ENCODE peak calls at places on chromosomes 7 and 10, in ten cellular contexts. I is aorta, U is GM23338, S is NT2/D1, R is PC-9, W is adipocyte, O is thoracic aorta, J is MM.1S, Q is gastrocnemius medialis, X is GM23248. A is an unnamed sample.
A peak's percentile ranks its signal among the peaks of the same experiment; 100 is the strongest.

GRCh38 chr7:137958593-137959431 is 43.1 kb downstream of the CREB3L2 start:
- DNase-seq in I (no peak), U (no peak), S (no peak), R (peak; percentile 94), W (no peak), O (no peak), J (no peak), Q (no peak), X (no peak), A (no peak)

GRCh38 chr7:159026271-159027047 is 118.2 kb downstream of the VIPR2 start:
- DNase-seq in I (no peak), U (peak; percentile 17), S (no peak), R (no peak), W (no peak), O (no peak), J (no peak), Q (no peak), X (no peak), A (no peak)

GRCh38 chr7:128904381-128905197 is 5.9 kb downstream of the KCP start:
- DNase-seq in I (no peak), U (peak; percentile 87), S (peak; percentile 48), R (no peak), W (peak; percentile 74), O (no peak), J (peak; percentile 86), Q (no peak), X (peak; percentile 76), A (peak; percentile 85)

GRCh38 chr7:37235813-37236212 is 212.9 kb downstream of the ELMO1 start:
- DNase-seq in I (no peak), U (no peak), S (no peak), R (no peak), W (no peak), O (no peak), J (no peak), Q (no peak), X (no peak), A (no peak)

GRCh38 chr10:76026176-76026771 is 594.9 kb downstream of the LRMDA start:
- DNase-seq in I (no peak), U (no peak), S (no peak), R (no peak), W (no peak), O (no peak), J (no peak), Q (no peak), X (no peak), A (no peak)

GRCh38 chr7:108301387-108301786 is 154.8 kb downstream of the NRCAM start:
- DNase-seq in I (no peak), U (no peak), S (no peak), R (no peak), W (no peak), O (no peak), J (no peak), Q (no peak), X (no peak), A (no peak)

GRCh38 chr10:16756561-16757221 is 60.5 kb downstream of the RSU1 start:
- DNase-seq in I (no peak), U (no peak), S (no peak), R (no peak), W (peak; percentile 20), O (no peak), J (no peak), Q (no peak), X (peak; percentile 60), A (no peak)

GRCh38 chr10:43036581-43037428 is 40.1 kb upstream of the RET start:
- DNase-seq in I (peak; percentile 21), U (no peak), S (no peak), R (no peak), W (no peak), O (no peak), J (no peak), Q (no peak), X (no peak), A (no peak)

GRCh38 chr7:1220958-1221745 is 11.5 kb upstream of the UNCX start:
- DNase-seq in I (no peak), U (no peak), S (no peak), R (no peak), W (no peak), O (no peak), J (no peak), Q (no peak), X (no peak), A (no peak)

GRCh38 chr7:116271980-116272886 is 61.9 kb downstream of the TES start:
- DNase-seq in I (peak; percentile 50), U (no peak), S (no peak), R (peak; percentile 95), W (peak; percentile 96), O (peak; percentile 46), J (no peak), Q (peak; percentile 83), X (peak; percentile 96), A (no peak)

GRCh38 chr7:24384362-24385030 is 100.5 kb downstream of the NPY start:
- DNase-seq in I (no peak), U (no peak), S (no peak), R (no peak), W (no peak), O (no peak), J (peak; percentile 47), Q (no peak), X (no peak), A (no peak)

GRCh38 chr10:24952146-24952700 is at the start of gene PRTFDC1:
- DNase-seq in I (peak; percentile 63), U (peak; percentile 74), S (no peak), R (no peak), W (peak; percentile 61), O (no peak), J (no peak), Q (no peak), X (peak; percentile 71), A (no peak)

GRCh38 chr7:69800495-69800894 is 202.2 kb downstream of the AUTS2 start:
- DNase-seq in I (no peak), U (peak; percentile 35), S (peak; percentile 28), R (peak; percentile 56), W (no peak), O (no peak), J (no peak), Q (no peak), X (peak; percentile 12), A (no peak)

GRCh38 chr10:89980166-89980565 is 278.8 kb downstream of the KIF20B start:
- DNase-seq in I (no peak), U (peak; percentile 84), S (peak; percentile 32), R (no peak), W (no peak), O (no peak), J (no peak), Q (no peak), X (no peak), A (no peak)

GRCh38 chr7:2001601-2002442 is 230.9 kb downstream of the MAD1L1 start:
- DNase-seq in I (peak; percentile 28), U (no peak), S (no peak), R (no peak), W (no peak), O (no peak), J (no peak), Q (peak; percentile 7), X (no peak), A (no peak)

GRCh38 chr10:63267414-63268138 is 134.4 kb downstream of the NRBF2 start:
- DNase-seq in I (no peak), U (peak; percentile 69), S (no peak), R (peak; percentile 79), W (peak; percentile 88), O (no peak), J (peak; percentile 26), Q (no peak), X (peak; percentile 85), A (peak; percentile 73)

GRCh38 chr7:128458956-128459355 is 3.3 kb downstream of the HILPDA start:
- DNase-seq in I (no peak), U (no peak), S (no peak), R (no peak), W (no peak), O (no peak), J (no peak), Q (no peak), X (no peak), A (no peak)

DNA sequence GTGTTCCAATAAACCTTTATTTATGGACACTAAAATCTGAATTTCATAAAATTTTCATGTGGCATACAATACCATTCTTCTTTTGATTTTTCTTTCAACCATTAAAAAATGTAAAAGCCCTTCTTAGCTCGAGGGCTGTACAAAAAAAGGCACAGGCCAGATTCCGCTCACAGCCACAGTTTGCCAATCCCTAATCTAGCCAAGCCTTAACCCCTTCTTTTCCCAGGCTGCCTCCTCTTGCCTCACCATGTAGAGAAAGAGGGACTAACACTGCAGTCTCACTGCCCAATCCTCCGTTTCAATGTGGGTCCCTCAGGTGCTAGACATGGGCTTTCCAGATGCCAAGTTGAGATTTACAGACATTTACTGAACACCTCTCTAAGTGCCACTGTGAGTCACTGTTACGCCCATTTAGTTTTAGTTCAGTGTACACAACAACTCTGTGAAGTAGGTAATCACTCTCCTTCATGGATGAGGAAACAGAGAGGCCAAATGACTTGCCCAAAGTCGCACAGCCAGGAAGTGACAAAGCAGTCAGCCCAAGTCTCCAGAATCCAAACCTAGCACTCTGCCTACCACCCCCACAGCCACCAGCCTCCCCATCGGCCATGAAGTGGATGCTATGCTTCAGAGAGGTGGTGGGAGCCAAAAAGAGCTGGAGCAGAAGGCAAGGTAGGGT is 132.7 kb upstream of the PDLIM1 start:
- DNase-seq in I (no peak), U (no peak), S (no peak), R (no peak), W (no peak), O (no peak), J (no peak), Q (no peak), X (no peak), A (no peak)
- H3K4me1 ChIP-seq in I (peaks cover 8% of the 10 kb centered on the region), U (no peaks in the 10 kb centered on the region), S (no peaks in the 10 kb centered on the region), R (peaks cover 4% of the 10 kb centered on the region), W (peaks cover 40% of the 10 kb centered on the region), O (peaks cover 29% of the 10 kb centered on the region), J (no peaks in the 10 kb centered on the region), Q (peaks cover 17% of the 10 kb centered on the region), X (no peaks in the 10 kb centered on the region), A (no peaks in the 10 kb centered on the region)

GRCh38 chr10:101012525-101013364 is 13.1 kb downstream of the LZTS2 start:
- DNase-seq in I (peak; percentile 94), U (peak; percentile 90), S (no peak), R (peak; percentile 67), W (peak; percentile 97), O (peak; percentile 65), J (peak; percentile 87), Q (peak; percentile 80), X (peak; percentile 96), A (peak; percentile 79)
- H3K4me1 ChIP-seq in I (no peaks in the 10 kb centered on the region), U (peaks cover 14% of the 10 kb centered on the region), S (peaks cover 14% of the 10 kb centered on the region), R (peaks cover 5% of the 10 kb centered on the region), W (peaks cover 23% of the 10 kb centered on the region), O (no peaks in the 10 kb centered on the region), J (peaks cover 9% of the 10 kb centered on the region), Q (peaks cover 19% of the 10 kb centered on the region), X (peaks cover 20% of the 10 kb centered on the region), A (no peaks in the 10 kb centered on the region)

DNA sequence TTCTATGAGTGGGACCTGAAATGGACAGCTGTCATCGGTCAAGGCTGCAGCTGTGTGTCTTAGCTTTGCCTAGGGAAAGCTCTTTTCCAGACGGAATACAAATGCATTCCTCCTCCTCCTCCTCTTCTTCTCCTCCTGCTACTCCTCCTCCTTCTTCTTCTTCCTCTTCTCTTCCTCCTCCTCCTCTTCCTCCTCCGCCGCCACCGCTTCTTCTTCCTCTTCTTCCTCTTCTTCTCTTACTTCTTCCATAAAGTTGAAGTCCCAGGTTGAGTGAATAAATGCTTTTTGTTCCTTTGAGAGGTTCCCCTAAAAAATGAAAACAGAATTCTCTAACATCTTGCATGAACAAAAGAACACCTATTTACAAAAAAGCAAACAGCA is 28.7 kb downstream of the KLF6 start:
- DNase-seq in I (no peak), U (no peak), S (no peak), R (no peak), W (no peak), O (no peak), J (no peak), Q (no peak), X (no peak), A (no peak)
- H3K4me1 ChIP-seq in I (peaks cover 5% of the 10 kb centered on the region), U (peaks cover 7% of the 10 kb centered on the region), S (peaks cover 2% of the 10 kb centered on the region), R (peaks cover 69% of the 10 kb centered on the region), W (peaks cover 15% of the 10 kb centered on the region), O (peaks cover 14% of the 10 kb centered on the region), J (peaks cover 37% of the 10 kb centered on the region), Q (peaks cover 5% of the 10 kb centered on the region), X (peaks cover 15% of the 10 kb centered on the region), A (peaks cover 25% of the 10 kb centered on the region)

GRCh38 chr7:47505317-47506007 is 76.4 kb downstream of the TNS3 start:
- DNase-seq in I (peak; percentile 66), U (no peak), S (no peak), R (no peak), W (no peak), O (no peak), J (no peak), Q (no peak), X (no peak), A (no peak)
- H3K4me1 ChIP-seq in I (peaks cover 2% of the 10 kb centered on the region), U (no peaks in the 10 kb centered on the region), S (peaks cover 15% of the 10 kb centered on the region), R (peaks cover 7% of the 10 kb centered on the region), W (peaks cover 40% of the 10 kb centered on the region), O (peaks cover 40% of the 10 kb centered on the region), J (no peaks in the 10 kb centered on the region), Q (peaks cover 26% of the 10 kb centered on the region), X (peaks cover 26% of the 10 kb centered on the region), A (peaks cover 1% of the 10 kb centered on the region)